ENCODE peak calls at places on chromosomes 5 and 9, in nine cellular contexts. D, B, X, J, G, N, C, H and A are unnamed samples.

GRCh38 chr9:126397056-126397455 is 70.4 kb downstream of the MVB12B start:
- DNase-seq in D (no peak), B (no peak), X (no peak), J (no peak), G (no peak), N (peak), C (no peak), H (no peak), A (no peak)

GRCh38 chr9:96219615-96220257 is 82.2 kb downstream of the HSD17B3 start:
- DNase-seq in D (no peak), B (peak), X (no peak), J (no peak), G (no peak), N (peak), C (peak), H (peak), A (peak)

GRCh38 chr9:105296889-105297288 is 52.4 kb downstream of the SLC44A1 start:
- DNase-seq in D (peak), B (no peak), X (peak), J (peak), G (no peak), N (no peak), C (no peak), H (peak), A (peak)

GRCh38 chr9:134296301-134297081 is 29.8 kb upstream of the RXRA start:
- DNase-seq in D (no peak), B (no peak), X (no peak), J (no peak), G (no peak), N (no peak), C (no peak), H (no peak), A (no peak)

GRCh38 chr5:159286420-159287035 is 23.4 kb downstream of the UBLCP1 start:
- DNase-seq in D (peak), B (no peak), X (peak), J (peak), G (peak), N (no peak), C (no peak), H (peak), A (peak)

GRCh38 chr9:36163049-36163839 is 5.9 kb upstream of the CCIN start:
- DNase-seq in D (peak), B (no peak), X (no peak), J (peak), G (no peak), N (no peak), C (no peak), H (peak), A (peak)

GRCh38 chr5:122228728-122229392 is 83.2 kb upstream of the SNCAIP start:
- DNase-seq in D (no peak), B (no peak), X (no peak), J (no peak), G (no peak), N (no peak), C (no peak), H (no peak), A (no peak)

GRCh38 chr9:131312822-131313770 is 23.6 kb downstream of the PLPP7 start:
- DNase-seq in D (no peak), B (no peak), X (no peak), J (no peak), G (no peak), N (no peak), C (peak), H (no peak), A (no peak)

GRCh38 chr9:15909297-15909696 is 356.5 kb downstream of the CCDC171 start:
- DNase-seq in D (peak), B (no peak), X (no peak), J (no peak), G (no peak), N (no peak), C (no peak), H (peak), A (peak)

GRCh38 chr5:135565256-135565655 is 13.5 kb downstream of the CXCL14 start:
- DNase-seq in D (no peak), B (no peak), X (no peak), J (no peak), G (no peak), N (no peak), C (no peak), H (no peak), A (no peak)

GRCh38 chr5:37836173-37837100 is 3.4 kb downstream of the GDNF start:
- DNase-seq in D (peak), B (no peak), X (no peak), J (no peak), G (no peak), N (no peak), C (no peak), H (peak), A (peak)

GRCh38 chr5:115571441-115571878 is 26.9 kb upstream of the FEM1C start:
- DNase-seq in D (no peak), B (no peak), X (no peak), J (no peak), G (no peak), N (no peak), C (no peak), H (no peak), A (peak)

GRCh38 chr9:134225186-134225585 is 60.8 kb upstream of the RNU6ATAC start:
- DNase-seq in D (no peak), B (no peak), X (no peak), J (no peak), G (no peak), N (no peak), C (no peak), H (no peak), A (no peak)

GRCh38 chr9:92332577-92333287 is 7.0 kb downstream of the CENPP start:
- DNase-seq in D (peak), B (no peak), X (no peak), J (no peak), G (no peak), N (no peak), C (no peak), H (peak), A (peak)

GRCh38 chr5:82349651-82350050 is 71.5 kb upstream of the RPS23 start:
- DNase-seq in D (no peak), B (peak), X (no peak), J (no peak), G (no peak), N (no peak), C (no peak), H (no peak), A (peak)

GRCh38 chr5:61202213-61202612 is 39.9 kb upstream of the SMIM15 start:
- DNase-seq in D (peak), B (no peak), X (no peak), J (no peak), G (no peak), N (no peak), C (no peak), H (peak), A (no peak)

GRCh38 chr9:134123764-134124128 is 12.1 kb upstream of the WDR5 start:
- DNase-seq in D (no peak), B (no peak), X (no peak), J (no peak), G (no peak), N (no peak), C (no peak), H (no peak), A (no peak)

GRCh38 chr5:91312698-91313097 is 70.4 kb downstream of the ARRDC3 start:
- DNase-seq in D (no peak), B (no peak), X (no peak), J (no peak), G (no peak), N (no peak), C (no peak), H (no peak), A (peak)